ENCODE peak calls at places on chromosome 20, in eight cellular contexts. K, X, Y, V, R, F, P and M are unnamed samples.

GRCh38 chr20:4332466-4332865 is 317.1 kb upstream of the RNF24 start:
- DNase-seq in K (no peak), X (no peak), Y (no peak), V (no peak), R (no peak), F (no peak), P (no peak), M (no peak)

GRCh38 chr20:61861858-61862257 is 203.8 kb downstream of the TAF4 start:
- DNase-seq in K (no peak), X (no peak), Y (no peak), V (no peak), R (no peak), F (no peak), P (no peak), M (no peak)

GRCh38 chr20:35315199-35316020 is 23.2 kb upstream of the FAM83C start:
- DNase-seq in K (no peak), X (no peak), Y (no peak), V (no peak), R (no peak), F (no peak), P (no peak), M (no peak)

GRCh38 chr20:15708984-15709598 is 864.2 kb downstream of the KIF16B start:
- DNase-seq in K (no peak), X (peak; percentile 79), Y (peak; percentile 62), V (no peak), R (peak; percentile 81), F (peak; percentile 15), P (no peak), M (no peak)

GRCh38 chr20:36919715-36920333 is 31.7 kb downstream of the SAMHD1 start:
- DNase-seq in K (peak; percentile 56), X (no peak), Y (peak; percentile 72), V (no peak), R (peak; percentile 77), F (peak; percentile 36), P (peak; percentile 66), M (peak; percentile 13)

GRCh38 chr20:20691477-20691863 is 21.0 kb downstream of the RALGAPA2 start:
- DNase-seq in K (no peak), X (no peak), Y (peak; percentile 21), V (no peak), R (no peak), F (no peak), P (no peak), M (no peak)

GRCh38 chr20:36752582-36752981 is 6.7 kb upstream of the NDRG3 start:
- DNase-seq in K (no peak), X (no peak), Y (no peak), V (no peak), R (no peak), F (no peak), P (no peak), M (no peak)

GRCh38 chr20:53032021-53033001 is 60.2 kb downstream of the TSHZ2 start:
- DNase-seq in K (peak; percentile 92), X (no peak), Y (no peak), V (no peak), R (no peak), F (no peak), P (no peak), M (no peak)

GRCh38 chr20:42604998-42605970 is 584.4 kb downstream of the PTPRT start:
- DNase-seq in K (peak; percentile 8), X (no peak), Y (no peak), V (no peak), R (no peak), F (no peak), P (no peak), M (no peak)

GRCh38 chr20:1434571-1435336 is 31.9 kb downstream of the NSFL1C start:
- DNase-seq in K (peak; percentile 91), X (peak; percentile 71), Y (peak; percentile 59), V (no peak), R (peak; percentile 95), F (peak; percentile 51), P (no peak), M (peak; percentile 78)

GRCh38 chr20:36642136-36642535 is 3.9 kb downstream of the SLA2 start:
- DNase-seq in K (no peak), X (no peak), Y (no peak), V (no peak), R (no peak), F (no peak), P (no peak), M (no peak)

GRCh38 chr20:37315293-37316110 is 26.0 kb downstream of the MANBAL start:
- DNase-seq in K (peak; percentile 33), X (no peak), Y (peak; percentile 59), V (no peak), R (no peak), F (no peak), P (no peak), M (no peak)

GRCh38 chr20:32439132-32439829 is 81.2 kb downstream of the ASXL1 start:
- DNase-seq in K (peak; percentile 18), X (peak; percentile 73), Y (no peak), V (no peak), R (no peak), F (no peak), P (no peak), M (no peak)

GRCh38 chr20:7091655-7092054 is 324.2 kb downstream of the BMP2 start:
- DNase-seq in K (no peak), X (no peak), Y (no peak), V (no peak), R (no peak), F (no peak), P (no peak), M (no peak)

GRCh38 chr20:7984192-7984591 is 35.4 kb downstream of the TMX4 start:
- DNase-seq in K (no peak), X (no peak), Y (no peak), V (no peak), R (no peak), F (no peak), P (no peak), M (no peak)

GRCh38 chr20:49403911-49404310 is 78.6 kb downstream of the KCNB1 start:
- DNase-seq in K (no peak), X (no peak), Y (no peak), V (no peak), R (no peak), F (no peak), P (no peak), M (no peak)

GRCh38 chr20:37265152-37265551 is 3.5 kb upstream of the GHRH start:
- DNase-seq in K (no peak), X (no peak), Y (peak; percentile 55), V (no peak), R (no peak), F (no peak), P (no peak), M (no peak)

GRCh38 chr20:18093388-18093787 is 35.7 kb upstream of the OVOL2 start:
- DNase-seq in K (no peak), X (no peak), Y (peak; percentile 3), V (no peak), R (no peak), F (no peak), P (no peak), M (no peak)

GRCh38 chr20:47330933-47331708 is 25.4 kb downstream of the ZMYND8 start:
- DNase-seq in K (peak; percentile 93), X (no peak), Y (no peak), V (no peak), R (no peak), F (peak; percentile 71), P (no peak), M (no peak)

GRCh38 chr20:45211569-45212474 is 5.0 kb downstream of the SEMG1 start:
- DNase-seq in K (no peak), X (no peak), Y (no peak), V (no peak), R (no peak), F (no peak), P (no peak), M (no peak)

GRCh38 chr20:5844063-5844681 is 94.0 kb downstream of the SHLD1 start:
- DNase-seq in K (peak; percentile 73), X (peak; percentile 81), Y (peak; percentile 50), V (no peak), R (no peak), F (peak; percentile 78), P (no peak), M (peak; percentile 78)

GRCh38 chr20:15673206-15673605 is 900.0 kb downstream of the KIF16B start:
- DNase-seq in K (peak; percentile 87), X (no peak), Y (no peak), V (no peak), R (no peak), F (no peak), P (no peak), M (no peak)

GRCh38 chr20:58553841-58554240 is 38.6 kb upstream of the APCDD1L start:
- DNase-seq in K (peak; percentile 18), X (peak; percentile 35), Y (no peak), V (no peak), R (no peak), F (no peak), P (no peak), M (no peak)

GRCh38 chr20:51160821-51161220 is 137.9 kb upstream of the KCNG1 start:
- DNase-seq in K (no peak), X (no peak), Y (no peak), V (no peak), R (no peak), F (no peak), P (no peak), M (no peak)

GRCh38 chr20:17059465-17059864 is 167.4 kb upstream of the PCSK2 start:
- DNase-seq in K (no peak), X (no peak), Y (no peak), V (no peak), R (peak; percentile 69), F (peak; percentile 3), P (no peak), M (no peak)

GRCh38 chr20:41371361-41371760 is 4.7 kb upstream of the EMILIN3 start:
- DNase-seq in K (no peak), X (no peak), Y (no peak), V (no peak), R (no peak), F (no peak), P (no peak), M (no peak)

GRCh38 chr20:3797592-3798404 is 1.7 kb downstream of the CDC25B start:
- DNase-seq in K (no peak), X (no peak), Y (no peak), V (no peak), R (no peak), F (no peak), P (peak; percentile 9), M (no peak)

GRCh38 chr20:3805594-3806264 is 9.6 kb downstream of the CDC25B start:
- DNase-seq in K (peak; percentile 75), X (no peak), Y (no peak), V (no peak), R (peak; percentile 32), F (no peak), P (no peak), M (no peak)

GRCh38 chr20:44395963-44396340 is 40.5 kb downstream of the HNF4A start:
- DNase-seq in K (no peak), X (no peak), Y (no peak), V (no peak), R (no peak), F (no peak), P (no peak), M (no peak)

GRCh38 chr20:1669304-1669703 is 11.7 kb upstream of the SIRPG start:
- DNase-seq in K (peak; percentile 10), X (no peak), Y (no peak), V (no peak), R (no peak), F (peak; percentile 31), P (no peak), M (no peak)

GRCh38 chr20:63706852-63707557 is 771 bp downstream of the ARFRP1 start:
- DNase-seq in K (peak; percentile 50), X (peak; percentile 77), Y (peak; percentile 78), V (no peak), R (peak; percentile 32), F (peak; percentile 62), P (peak; percentile 17), M (no peak)

GRCh38 chr20:9510926-9511325 is 3.5 kb upstream of the LAMP5 start:
- DNase-seq in K (no peak), X (no peak), Y (no peak), V (no peak), R (no peak), F (no peak), P (no peak), M (peak; percentile 66)

GRCh38 chr20:50415516-50416268 is 94.5 kb upstream of the PTPN1 start:
- DNase-seq in K (peak; percentile 70), X (no peak), Y (no peak), V (peak; percentile 97), R (no peak), F (peak; percentile 63), P (no peak), M (no peak)

GRCh38 chr20:48457261-48458002 is 370.4 kb downstream of the PREX1 start:
- DNase-seq in K (no peak), X (no peak), Y (peak; percentile 62), V (no peak), R (no peak), F (no peak), P (no peak), M (no peak)